ENCODE peak calls at places on chromosome 1, in eight cellular contexts. R is right lobe of liver, G is HepG2, T is heart left ventricle, J is NB4, V is H1, Q is lower leg skin, Y is uterus. D is an unnamed sample.
A peak's percentile ranks its signal among the peaks of the same experiment; 100 is the strongest.

GRCh38 chr1:2571348-2571747 is 15.2 kb downstream of the TNFRSF14 start:
- DNase-seq in R (no peak), G (no peak), T (no peak), J (no peak), V (no peak), Q (no peak), Y (no peak), D (no peak)

GRCh38 chr1:31019401-31019800 is 46.1 kb downstream of the PUM1 start:
- DNase-seq in R (no peak), G (no peak), T (no peak), J (no peak), V (no peak), Q (no peak), Y (no peak), D (no peak)

GRCh38 chr1:149849246-149849946 is 50.0 kb upstream of the BOLA1 start:
- DNase-seq in R (no peak), G (no peak), T (no peak), J (peak; percentile 30), V (no peak), Q (no peak), Y (no peak), D (no peak)

GRCh38 chr1:153397056-153397923 is 6.4 kb upstream of the S100A8 start:
- DNase-seq in R (no peak), G (no peak), T (no peak), J (no peak), V (peak; percentile 28), Q (no peak), Y (no peak), D (no peak)

GRCh38 chr1:104933846-104934245 is 1184.1 kb downstream of the AMY1C start:
- DNase-seq in R (peak; percentile 48), G (no peak), T (no peak), J (no peak), V (no peak), Q (no peak), Y (no peak), D (no peak)

GRCh38 chr1:76585980-76586674 is 281.2 kb upstream of the ST6GALNAC5 start:
- DNase-seq in R (no peak), G (no peak), T (no peak), J (no peak), V (no peak), Q (no peak), Y (no peak), D (no peak)

GRCh38 chr1:68029444-68029843 is 21.0 kb downstream of the DIRAS3 start:
- DNase-seq in R (no peak), G (no peak), T (no peak), J (no peak), V (no peak), Q (no peak), Y (no peak), D (no peak)

GRCh38 chr1:48654606-48655210 is 122.0 kb downstream of the BEND5 start:
- DNase-seq in R (no peak), G (no peak), T (no peak), J (no peak), V (no peak), Q (no peak), Y (no peak), D (no peak)

DNA sequence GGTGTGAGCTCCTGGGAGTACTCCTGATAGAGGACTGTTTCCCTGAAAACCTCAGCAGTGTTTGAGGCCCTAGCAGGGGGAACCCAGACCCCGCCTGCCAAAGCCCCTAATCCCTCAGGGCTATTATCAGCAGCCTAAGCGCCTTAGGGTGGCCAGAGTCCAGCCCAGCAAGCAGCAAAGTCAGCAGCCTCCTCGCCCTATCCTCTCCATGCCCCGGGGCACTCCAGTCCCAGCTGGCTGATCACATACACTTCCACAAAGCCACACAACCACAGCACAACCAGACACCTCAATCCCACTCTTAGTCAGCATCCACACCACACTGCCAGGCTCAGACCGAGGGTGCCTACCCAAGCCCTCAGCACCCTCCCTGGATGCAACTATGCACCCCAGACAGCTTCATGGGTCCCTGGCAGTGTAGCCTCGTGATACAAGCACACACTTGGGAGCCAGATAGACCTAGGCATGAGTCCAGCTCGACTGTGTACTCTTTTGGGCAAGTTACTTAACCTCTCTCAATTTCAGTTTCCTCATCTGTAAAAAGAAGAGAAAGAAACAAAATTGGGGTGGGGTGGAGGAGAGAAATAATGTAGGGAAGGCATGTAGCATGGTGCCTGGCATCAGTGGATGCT is 7.1 kb downstream of the IGSF9 start:
- DNase-seq in R (no peak), G (no peak), T (no peak), J (no peak), V (no peak), Q (no peak), Y (no peak), D (no peak)
- TF ChIP-seq POLR2A in R (no peak), G (no peak), T (no peak), J (no peak), V (no peak), Q (no peak), Y (no peak), D (no peak)

DNA sequence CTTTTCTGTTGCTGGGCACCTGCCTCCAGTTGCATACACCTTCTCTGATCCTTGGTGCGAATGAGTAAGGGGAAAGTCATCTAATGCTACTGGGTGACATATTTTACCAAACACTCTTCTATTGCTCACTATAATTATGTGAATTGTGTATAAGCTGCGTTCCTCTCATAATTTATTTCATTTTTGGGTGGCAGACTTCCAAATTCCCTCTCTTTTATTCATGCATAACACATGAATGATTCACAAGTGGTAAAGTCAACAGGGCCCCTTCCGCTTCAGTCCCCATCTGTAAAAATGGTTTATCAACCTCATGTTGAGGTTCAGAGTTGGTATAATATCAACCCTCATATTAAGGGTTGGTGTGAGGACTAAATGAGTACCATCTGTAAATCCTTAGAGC is 3.2 kb upstream of the QSOX1 start:
- DNase-seq in R (no peak), G (no peak), T (no peak), J (no peak), V (no peak), Q (no peak), Y (no peak), D (no peak)
- TF ChIP-seq POLR2A in R (no peak), G (no peak), T (no peak), J (no peak), V (no peak), Q (no peak), Y (no peak), D (no peak)

DNA sequence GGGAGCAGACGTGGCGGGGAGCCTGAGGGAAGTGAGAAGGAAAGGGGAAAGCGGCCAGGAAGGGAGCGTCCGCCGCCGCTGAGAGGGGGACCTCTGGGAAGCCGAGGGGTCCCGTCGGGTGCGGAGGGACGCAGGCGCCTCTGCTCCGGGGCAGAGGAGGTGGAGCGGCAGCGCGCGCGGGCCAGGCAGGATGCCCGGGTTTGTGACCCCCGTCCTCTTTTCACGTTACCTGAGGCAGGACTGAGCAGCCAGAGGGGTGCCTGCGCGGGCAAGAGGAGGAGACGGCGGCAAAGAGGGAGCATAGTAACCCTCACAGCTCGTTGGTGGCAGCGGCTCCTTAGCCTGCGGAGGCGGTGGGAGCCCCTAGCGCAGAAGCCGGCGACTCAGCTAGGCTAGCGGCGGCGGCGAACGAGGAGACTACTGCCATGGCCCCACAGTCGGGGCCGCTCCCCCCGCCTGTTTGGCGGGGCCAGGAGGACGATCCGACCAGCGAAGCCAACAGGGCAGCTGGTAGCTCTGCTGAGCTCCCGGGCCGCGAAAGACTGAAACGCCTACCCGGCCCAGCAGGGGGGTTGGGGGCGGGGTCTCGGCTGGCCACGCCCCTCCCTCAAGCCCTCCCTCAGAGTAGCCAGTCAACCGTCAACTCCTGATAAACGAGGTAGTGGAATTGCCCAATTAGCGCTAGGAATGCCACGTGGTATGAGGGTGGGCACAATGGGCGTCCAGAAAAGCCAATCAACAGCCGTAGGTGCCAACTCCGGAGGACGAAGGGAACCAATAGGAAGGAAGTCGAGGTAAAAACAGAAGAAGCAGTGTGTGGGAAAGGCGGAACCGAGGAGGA is at the start of gene TESK2:
- DNase-seq in R (peak; percentile 97), G (peak; percentile 100), T (peak; percentile 97), J (peak; percentile 98), V (peak; percentile 100), Q (peak; percentile 99), Y (peak; percentile 98), D (peak; percentile 100)
- TF ChIP-seq POLR2A in R (peak; percentile 95), G (peak; percentile 90), T (peak; percentile 87), J (peak; percentile 34), V (peak; percentile 85), Q (no peak), Y (peak; percentile 96), D (peak; percentile 50)

GRCh38 chr1:226827968-226828513 is 42.4 kb upstream of the PSEN2 start:
- DNase-seq in R (peak; percentile 92), G (peak; percentile 64), T (peak; percentile 97), J (peak; percentile 94), V (peak; percentile 97), Q (peak; percentile 94), Y (peak; percentile 97), D (peak; percentile 94)
- TF ChIP-seq POLR2A in R (no peak), G (no peak), T (no peak), J (no peak), V (no peak), Q (no peak), Y (no peak), D (no peak)

GRCh38 chr1:184051485-184052193 is at the start of gene TSEN15:
- DNase-seq in R (peak; percentile 87), G (peak; percentile 77), T (peak; percentile 83), J (peak; percentile 87), V (peak; percentile 81), Q (peak; percentile 54), Y (peak; percentile 65), D (peak; percentile 70)
- TF ChIP-seq POLR2A in R (peak; percentile 82), G (peak; percentile 77), T (peak; percentile 58), J (peak; percentile 82), V (peak; percentile 84), Q (no peak), Y (no peak), D (no peak)

GRCh38 chr1:225882008-225882698 is at the start of gene TMEM63A:
- DNase-seq in R (peak; percentile 94), G (peak; percentile 82), T (peak; percentile 96), J (peak; percentile 90), V (peak; percentile 96), Q (peak; percentile 90), Y (peak; percentile 95), D (peak; percentile 88)
- TF ChIP-seq POLR2A in R (peak; percentile 83), G (peak; percentile 58), T (peak; percentile 81), J (peak; percentile 87), V (peak; percentile 71), Q (no peak), Y (peak; percentile 84), D (peak; percentile 70)

GRCh38 chr1:32773764-32774463 is 43.2 kb downstream of the YARS1 start:
- DNase-seq in R (no peak), G (no peak), T (no peak), J (peak; percentile 35), V (peak; percentile 52), Q (no peak), Y (no peak), D (no peak)
- TF ChIP-seq POLR2A in R (no peak), G (peak; percentile 15), T (no peak), J (no peak), V (peak; percentile 45), Q (no peak), Y (no peak), D (no peak)